ENCODE peak calls at places on chromosomes 7 and 10, in seven cellular contexts. One of them, this sample, is unnamed.

GRCh38 chr7:43593010-43593409 is 10.1 kb downstream of the STK17A start:
- DNase-seq in H1: no peak
- DNase-seq in mesendoderm: no peak
- DNase-seq in neuronal stem cell: no peak
- DNase-seq in H9: no peak
- DNase-seq in trophoblast cell: no peak
- DNase-seq in mesenchymal stem cell: peak
- DNase-seq in this sample: no peak

GRCh38 chr7:119964640-119965542 is 308.1 kb upstream of the KCND2 start:
- DNase-seq in H1: no peak
- DNase-seq in mesendoderm: no peak
- DNase-seq in neuronal stem cell: no peak
- DNase-seq in H9: no peak
- DNase-seq in trophoblast cell: no peak
- DNase-seq in mesenchymal stem cell: peak
- DNase-seq in this sample: peak

GRCh38 chr10:70886921-70887665 is 1.3 kb downstream of the PCBD1 start:
- DNase-seq in H1: no peak
- DNase-seq in mesendoderm: peak
- DNase-seq in neuronal stem cell: no peak
- DNase-seq in H9: no peak
- DNase-seq in trophoblast cell: no peak
- DNase-seq in mesenchymal stem cell: no peak
- DNase-seq in this sample: no peak

GRCh38 chr7:115689941-115690340 is 340.6 kb downstream of the TFEC start:
- DNase-seq in H1: no peak
- DNase-seq in mesendoderm: no peak
- DNase-seq in neuronal stem cell: no peak
- DNase-seq in H9: no peak
- DNase-seq in trophoblast cell: no peak
- DNase-seq in mesenchymal stem cell: no peak
- DNase-seq in this sample: peak

GRCh38 chr7:82294258-82294855 is 149.2 kb downstream of the CACNA2D1 start:
- DNase-seq in H1: no peak
- DNase-seq in mesendoderm: no peak
- DNase-seq in neuronal stem cell: no peak
- DNase-seq in H9: no peak
- DNase-seq in trophoblast cell: no peak
- DNase-seq in mesenchymal stem cell: no peak
- DNase-seq in this sample: peak

GRCh38 chr7:2405601-2406345 is 2.4 kb downstream of the CHST12 start:
- DNase-seq in H1: no peak
- DNase-seq in mesendoderm: no peak
- DNase-seq in neuronal stem cell: no peak
- DNase-seq in H9: no peak
- DNase-seq in trophoblast cell: no peak
- DNase-seq in mesenchymal stem cell: no peak
- DNase-seq in this sample: no peak

GRCh38 chr7:105794741-105795729 is 81.4 kb downstream of the ATXN7L1 start:
- DNase-seq in H1: no peak
- DNase-seq in mesendoderm: no peak
- DNase-seq in neuronal stem cell: no peak
- DNase-seq in H9: no peak
- DNase-seq in trophoblast cell: no peak
- DNase-seq in mesenchymal stem cell: peak
- DNase-seq in this sample: peak

GRCh38 chr10:127013251-127013656 is 108.0 kb downstream of the DOCK1 start:
- DNase-seq in H1: no peak
- DNase-seq in mesendoderm: peak
- DNase-seq in neuronal stem cell: no peak
- DNase-seq in H9: no peak
- DNase-seq in trophoblast cell: no peak
- DNase-seq in mesenchymal stem cell: no peak
- DNase-seq in this sample: no peak

GRCh38 chr7:30091431-30092386 is 43.1 kb upstream of the MTURN start:
- DNase-seq in H1: no peak
- DNase-seq in mesendoderm: no peak
- DNase-seq in neuronal stem cell: no peak
- DNase-seq in H9: no peak
- DNase-seq in trophoblast cell: peak
- DNase-seq in mesenchymal stem cell: peak
- DNase-seq in this sample: peak

GRCh38 chr7:139103057-139103820 is 6.3 kb downstream of the ZC3HAV1 start:
- DNase-seq in H1: no peak
- DNase-seq in mesendoderm: no peak
- DNase-seq in neuronal stem cell: no peak
- DNase-seq in H9: no peak
- DNase-seq in trophoblast cell: no peak
- DNase-seq in mesenchymal stem cell: no peak
- DNase-seq in this sample: no peak

GRCh38 chr7:139046143-139046542 is 10.3 kb upstream of the ZC3HAV1L start:
- DNase-seq in H1: no peak
- DNase-seq in mesendoderm: no peak
- DNase-seq in neuronal stem cell: no peak
- DNase-seq in H9: no peak
- DNase-seq in trophoblast cell: no peak
- DNase-seq in mesenchymal stem cell: no peak
- DNase-seq in this sample: no peak

GRCh38 chr10:114520453-114520852 is 116.2 kb upstream of the AFAP1L2 start:
- DNase-seq in H1: no peak
- DNase-seq in mesendoderm: no peak
- DNase-seq in neuronal stem cell: no peak
- DNase-seq in H9: no peak
- DNase-seq in trophoblast cell: peak
- DNase-seq in mesenchymal stem cell: peak
- DNase-seq in this sample: peak

GRCh38 chr10:75398630-75399460 is 2.7 kb downstream of the ZNF503 start:
- DNase-seq in H1: peak
- DNase-seq in mesendoderm: peak
- DNase-seq in neuronal stem cell: peak
- DNase-seq in H9: peak
- DNase-seq in trophoblast cell: no peak
- DNase-seq in mesenchymal stem cell: peak
- DNase-seq in this sample: no peak

GRCh38 chr7:1569016-1569415 is 816 bp downstream of the PSMG3 start:
- DNase-seq in H1: no peak
- DNase-seq in mesendoderm: no peak
- DNase-seq in neuronal stem cell: no peak
- DNase-seq in H9: no peak
- DNase-seq in trophoblast cell: no peak
- DNase-seq in mesenchymal stem cell: peak
- DNase-seq in this sample: peak

GRCh38 chr7:512541-513311 is 6.9 kb downstream of the PDGFA start:
- DNase-seq in H1: no peak
- DNase-seq in mesendoderm: no peak
- DNase-seq in neuronal stem cell: no peak
- DNase-seq in H9: no peak
- DNase-seq in trophoblast cell: no peak
- DNase-seq in mesenchymal stem cell: no peak
- DNase-seq in this sample: no peak

GRCh38 chr10:114879541-114880158 is 58.1 kb downstream of the FHIP2A start:
- DNase-seq in H1: peak
- DNase-seq in mesendoderm: peak
- DNase-seq in neuronal stem cell: peak
- DNase-seq in H9: peak
- DNase-seq in trophoblast cell: peak
- DNase-seq in mesenchymal stem cell: peak
- DNase-seq in this sample: peak

GRCh38 chr7:103131225-103131624 is 17.7 kb downstream of the NAPEPLD start:
- DNase-seq in H1: no peak
- DNase-seq in mesendoderm: no peak
- DNase-seq in neuronal stem cell: no peak
- DNase-seq in H9: no peak
- DNase-seq in trophoblast cell: peak
- DNase-seq in mesenchymal stem cell: no peak
- DNase-seq in this sample: no peak

GRCh38 chr7:32223071-32223650 is 153.0 kb upstream of the PDE1C start:
- DNase-seq in H1: peak
- DNase-seq in mesendoderm: no peak
- DNase-seq in neuronal stem cell: no peak
- DNase-seq in H9: no peak
- DNase-seq in trophoblast cell: peak
- DNase-seq in mesenchymal stem cell: no peak
- DNase-seq in this sample: no peak

GRCh38 chr7:128937647-128938523 is at the start of gene IRF5:
- DNase-seq in H1: no peak
- DNase-seq in mesendoderm: no peak
- DNase-seq in neuronal stem cell: no peak
- DNase-seq in H9: peak
- DNase-seq in trophoblast cell: peak
- DNase-seq in mesenchymal stem cell: no peak
- DNase-seq in this sample: no peak

GRCh38 chr7:104156842-104157277 is 51.0 kb downstream of the ORC5 start:
- DNase-seq in H1: no peak
- DNase-seq in mesendoderm: peak
- DNase-seq in neuronal stem cell: no peak
- DNase-seq in H9: no peak
- DNase-seq in trophoblast cell: no peak
- DNase-seq in mesenchymal stem cell: peak
- DNase-seq in this sample: peak

GRCh38 chr10:84924131-84924530 is 595.7 kb downstream of the CCSER2 start:
- DNase-seq in H1: no peak
- DNase-seq in mesendoderm: no peak
- DNase-seq in neuronal stem cell: no peak
- DNase-seq in H9: no peak
- DNase-seq in trophoblast cell: no peak
- DNase-seq in mesenchymal stem cell: no peak
- DNase-seq in this sample: no peak
- H3K4ac ChIP-seq in H1: no peak
- H3K4ac ChIP-seq in mesendoderm: no peak
- H3K4ac ChIP-seq in neuronal stem cell: no peak
- H3K4ac ChIP-seq in H9: no peak
- H3K4ac ChIP-seq in trophoblast cell: no peak
- H3K4ac ChIP-seq in mesenchymal stem cell: no peak
- H3K4ac ChIP-seq in this sample: no peak

GRCh38 chr10:117750616-117751015 is 208.1 kb downstream of the EMX2 start:
- DNase-seq in H1: peak
- DNase-seq in mesendoderm: no peak
- DNase-seq in neuronal stem cell: no peak
- DNase-seq in H9: no peak
- DNase-seq in trophoblast cell: no peak
- DNase-seq in mesenchymal stem cell: no peak
- DNase-seq in this sample: no peak
- H3K27ac ChIP-seq in H1: no peak
- H3K27ac ChIP-seq in mesendoderm: no peak
- H3K27ac ChIP-seq in neuronal stem cell: no peak
- H3K27ac ChIP-seq in H9: no peak
- H3K27ac ChIP-seq in trophoblast cell: no peak
- H3K27ac ChIP-seq in mesenchymal stem cell: no peak
- H3K27ac ChIP-seq in this sample: no peak

DNA sequence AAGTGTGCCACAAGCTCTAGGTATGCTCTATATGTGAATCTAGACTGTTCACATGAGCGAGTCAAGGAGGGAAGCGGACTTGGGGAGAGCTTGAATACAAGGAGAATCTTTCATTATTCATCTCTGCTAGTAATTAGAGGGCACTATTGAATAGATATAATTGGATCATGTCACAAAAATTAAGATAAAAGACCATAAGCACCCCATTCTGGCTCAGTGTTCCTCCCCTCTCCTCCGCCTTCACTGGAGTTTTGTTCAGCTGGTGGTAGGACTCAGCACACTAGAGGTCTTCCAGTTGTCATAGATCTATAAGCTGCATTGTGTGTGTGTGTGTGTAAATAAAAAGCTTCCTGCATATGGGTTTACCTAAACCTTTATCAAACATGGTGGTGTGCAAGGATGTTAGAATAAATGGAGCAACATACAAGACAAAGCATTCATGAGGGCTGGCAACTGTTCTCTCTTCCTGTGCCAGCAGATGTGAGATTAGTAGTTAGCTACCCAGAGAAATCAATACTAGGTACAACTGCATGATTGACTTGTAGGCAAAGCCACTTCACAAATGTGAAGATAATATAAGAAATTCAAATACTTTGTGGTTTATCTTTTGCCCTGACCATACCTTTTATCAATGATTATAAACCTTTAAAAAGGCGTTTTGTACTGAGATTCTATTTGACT is 142.6 kb downstream of the CREB5 start:
- DNase-seq in H1: no peak
- DNase-seq in mesendoderm: no peak
- DNase-seq in neuronal stem cell: no peak
- DNase-seq in H9: no peak
- DNase-seq in trophoblast cell: no peak
- DNase-seq in mesenchymal stem cell: no peak
- DNase-seq in this sample: no peak
- H3K4ac ChIP-seq in H1: no peak
- H3K4ac ChIP-seq in mesendoderm: no peak
- H3K4ac ChIP-seq in neuronal stem cell: no peak
- H3K4ac ChIP-seq in H9: no peak
- H3K4ac ChIP-seq in trophoblast cell: no peak
- H3K4ac ChIP-seq in mesenchymal stem cell: no peak
- H3K4ac ChIP-seq in this sample: no peak

GRCh38 chr7:157043745-157044144 is 33.3 kb upstream of the MNX1 start:
- DNase-seq in H1: no peak
- DNase-seq in mesendoderm: no peak
- DNase-seq in neuronal stem cell: no peak
- DNase-seq in H9: no peak
- DNase-seq in trophoblast cell: no peak
- DNase-seq in mesenchymal stem cell: no peak
- DNase-seq in this sample: peak

GRCh38 chr7:157044943-157045660 is 34.6 kb upstream of the MNX1 start:
- DNase-seq in H1: peak
- DNase-seq in mesendoderm: no peak
- DNase-seq in neuronal stem cell: no peak
- DNase-seq in H9: no peak
- DNase-seq in trophoblast cell: no peak
- DNase-seq in mesenchymal stem cell: no peak
- DNase-seq in this sample: no peak

GRCh38 chr7:157044151-157044687 is 33.8 kb upstream of the MNX1 start:
- DNase-seq in H1: no peak
- DNase-seq in mesendoderm: no peak
- DNase-seq in neuronal stem cell: no peak
- DNase-seq in H9: no peak
- DNase-seq in trophoblast cell: no peak
- DNase-seq in mesenchymal stem cell: no peak
- DNase-seq in this sample: peak

GRCh38 chr7:157046681-157047080 is 36.2 kb upstream of the MNX1 start:
- DNase-seq in H1: peak
- DNase-seq in mesendoderm: no peak
- DNase-seq in neuronal stem cell: no peak
- DNase-seq in H9: no peak
- DNase-seq in trophoblast cell: peak
- DNase-seq in mesenchymal stem cell: no peak
- DNase-seq in this sample: peak

DNA sequence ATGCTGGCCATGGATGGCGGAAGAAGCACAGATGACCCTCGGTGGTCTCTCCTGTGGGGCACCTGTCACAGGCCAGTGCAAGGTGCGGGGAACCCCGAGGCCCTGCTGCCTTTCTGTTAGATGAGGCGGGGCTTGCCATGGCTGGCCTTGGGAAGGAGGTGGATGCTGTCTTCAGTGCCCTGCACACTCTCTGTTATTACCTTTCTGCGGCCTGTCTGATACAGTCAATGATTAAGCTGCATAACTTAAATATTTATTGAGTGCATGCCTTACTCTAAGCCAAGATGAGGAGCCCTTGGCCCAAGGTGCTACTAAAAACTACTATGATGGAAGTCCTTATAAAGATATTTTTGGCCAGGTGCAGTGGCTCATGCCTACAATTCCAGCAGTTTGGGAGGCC is 36.7 kb upstream of the MNX1 start:
- DNase-seq in H1: peak
- DNase-seq in mesendoderm: no peak
- DNase-seq in neuronal stem cell: no peak
- DNase-seq in H9: no peak
- DNase-seq in trophoblast cell: no peak
- DNase-seq in mesenchymal stem cell: no peak
- DNase-seq in this sample: no peak
- H3K27ac ChIP-seq in H1: no peak
- H3K27ac ChIP-seq in mesendoderm: no peak
- H3K27ac ChIP-seq in neuronal stem cell: no peak
- H3K27ac ChIP-seq in H9: no peak
- H3K27ac ChIP-seq in trophoblast cell: no peak
- H3K27ac ChIP-seq in mesenchymal stem cell: no peak
- H3K27ac ChIP-seq in this sample: no peak